ENCODE peak calls at places on chromosome 21, in five cellular contexts. Y is tibial nerve, V is brain microvascular endothelial cell, M is hepatocyte, Z is uterus. O is an unnamed sample.

GRCh38 chr21:21216013-21216412 is 217.8 kb downstream of the NCAM2 start:
- DNase-seq in M (no peak), Y (no peak), V (no peak), Z (no peak), O (no peak)

GRCh38 chr21:22209304-22209700 is 1211.1 kb downstream of the NCAM2 start:
- DNase-seq in Y (no peak), M (no peak), V (no peak), Z (no peak), O (no peak)

GRCh38 chr21:29172282-29172681 is 41.8 kb downstream of the MAP3K7CL start:
- DNase-seq in Z (no peak), M (no peak), V (no peak), Y (no peak), O (no peak)

GRCh38 chr21:41967708-41968107 is 13.9 kb upstream of the C2CD2 start:
- DNase-seq in M (no peak), V (no peak), Y (no peak), Z (peak), O (no peak)

GRCh38 chr21:43369124-43369523 is 57.8 kb downstream of the SIK1 start:
- DNase-seq in Z (no peak), V (peak), Y (no peak), M (peak), O (peak)

GRCh38 chr21:43193651-43194302 is 25.0 kb downstream of the CRYAA start:
- DNase-seq in Y (peak), Z (no peak), M (peak), V (peak), O (no peak)

GRCh38 chr21:43012596-43012995 is 38.2 kb downstream of the PKNOX1 start:
- DNase-seq in M (no peak), Y (no peak), Z (no peak), V (no peak), O (no peak)

GRCh38 chr21:16535100-16535418 is 805.3 kb downstream of the USP25 start:
- DNase-seq in Y (peak), M (no peak), V (no peak), Z (peak), O (peak)

GRCh38 chr21:35044770-35045538 is 4.1 kb downstream of the RUNX1 start:
- DNase-seq in Y (no peak), M (no peak), Z (no peak), V (no peak), O (no peak)

GRCh38 chr21:27713159-27714109 is 746.5 kb upstream of the ADAMTS5 start:
- DNase-seq in V (no peak), Z (no peak), M (no peak), Y (no peak), O (no peak)

GRCh38 chr21:37257526-37257966 is 9.6 kb downstream of the VPS26C start:
- DNase-seq in Y (no peak), M (no peak), V (peak), Z (no peak), O (peak)

GRCh38 chr21:43195131-43196021 is 26.6 kb downstream of the CRYAA start:
- DNase-seq in Y (peak), Z (no peak), V (peak), M (peak), O (no peak)

GRCh38 chr21:36624105-36624504 is 74.8 kb upstream of the SIM2 start:
- DNase-seq in Z (no peak), Y (no peak), M (no peak), V (no peak), O (no peak)

GRCh38 chr21:23394458-23394857 is 2212.8 kb downstream of the MRPL39 start:
- DNase-seq in M (no peak), Z (no peak), V (no peak), Y (no peak), O (peak)

GRCh38 chr21:15742694-15743093 is 12.9 kb downstream of the USP25 start:
- DNase-seq in Z (no peak), V (no peak), Y (no peak), M (no peak), O (no peak)

GRCh38 chr21:41883582-41883981 is 4.4 kb upstream of the PRDM15 start:
- DNase-seq in M (no peak), V (no peak), Z (no peak), Y (no peak), O (no peak)

GRCh38 chr21:17050646-17051045 is 462.2 kb upstream of the CXADR start:
- DNase-seq in Z (no peak), Y (no peak), M (no peak), V (no peak), O (no peak)

GRCh38 chr21:35046880-35047229 is 2.2 kb downstream of the RUNX1 start:
- DNase-seq in Y (no peak), M (no peak), Z (no peak), V (peak), O (no peak)

GRCh38 chr21:15686506-15686905 is 43.3 kb upstream of the USP25 start:
- DNase-seq in M (no peak), Y (no peak), V (no peak), Z (no peak), O (no peak)

GRCh38 chr21:36887983-36888382 is 78.5 kb downstream of the HLCS start:
- DNase-seq in V (no peak), M (no peak), Y (no peak), Z (no peak), O (peak)

GRCh38 chr21:35843911-35844667 is 216.2 kb downstream of the SETD4 start:
- DNase-seq in Z (no peak), M (no peak), Y (no peak), V (no peak), O (no peak)

GRCh38 chr21:18959817-18960216 is 556.2 kb upstream of the TMPRSS15 start:
- DNase-seq in V (no peak), Y (no peak), Z (no peak), M (no peak), O (no peak)

GRCh38 chr21:33394260-33394659 is 9.0 kb upstream of the IFNGR2 start:
- DNase-seq in Y (no peak), Z (no peak), V (no peak), M (no peak), O (no peak)

GRCh38 chr21:43188712-43189151 is 19.9 kb downstream of the CRYAA start:
- DNase-seq in V (no peak), M (no peak), Z (no peak), Y (peak), O (no peak)

GRCh38 chr21:31894441-31894840 is 21.6 kb downstream of the HUNK start:
- DNase-seq in V (no peak), Y (no peak), M (no peak), Z (no peak), O (no peak)

GRCh38 chr21:36428789-36429671 is 43.8 kb downstream of the CHAF1B start:
- DNase-seq in V (no peak), Z (no peak), M (no peak), Y (no peak), O (no peak)

GRCh38 chr21:36132691-36133090 is 2.2 kb upstream of the CBR3 start:
- DNase-seq in V (no peak), Z (peak), Y (no peak), M (no peak), O (no peak)

GRCh38 chr21:42777757-42778344 is 101.5 kb downstream of the WDR4 start:
- DNase-seq in Z (no peak), Y (no peak), M (no peak), V (no peak), O (no peak)

GRCh38 chr21:33011462-33011861 is 14.3 kb upstream of the OLIG2 start:
- DNase-seq in Y (no peak), M (peak), Z (no peak), V (peak), O (no peak)

GRCh38 chr21:42741056-42741455 is 87.6 kb downstream of the PDE9A start:
- DNase-seq in M (no peak), Y (no peak), Z (no peak), V (no peak), O (no peak)

GRCh38 chr21:35896060-35896459 is 164.3 kb downstream of the SETD4 start:
- DNase-seq in Y (no peak), V (no peak), M (no peak), Z (no peak), O (no peak)

GRCh38 chr21:35616090-35616489 is 444.2 kb downstream of the SETD4 start:
- DNase-seq in V (peak), M (no peak), Y (no peak), Z (no peak), O (peak)

GRCh38 chr21:37153193-37153934 is 80.3 kb downstream of the TTC3 start:
- DNase-seq in M (peak), V (no peak), Y (no peak), Z (peak), O (peak)

GRCh38 chr21:17989780-17990179 is 170.6 kb upstream of the C21orf91 start:
- DNase-seq in M (no peak), V (no peak), Z (no peak), Y (no peak), O (no peak)

GRCh38 chr21:16408280-16408669 is 678.5 kb downstream of the USP25 start:
- DNase-seq in M (no peak), Z (no peak), Y (no peak), V (no peak), O (peak)

DNA sequence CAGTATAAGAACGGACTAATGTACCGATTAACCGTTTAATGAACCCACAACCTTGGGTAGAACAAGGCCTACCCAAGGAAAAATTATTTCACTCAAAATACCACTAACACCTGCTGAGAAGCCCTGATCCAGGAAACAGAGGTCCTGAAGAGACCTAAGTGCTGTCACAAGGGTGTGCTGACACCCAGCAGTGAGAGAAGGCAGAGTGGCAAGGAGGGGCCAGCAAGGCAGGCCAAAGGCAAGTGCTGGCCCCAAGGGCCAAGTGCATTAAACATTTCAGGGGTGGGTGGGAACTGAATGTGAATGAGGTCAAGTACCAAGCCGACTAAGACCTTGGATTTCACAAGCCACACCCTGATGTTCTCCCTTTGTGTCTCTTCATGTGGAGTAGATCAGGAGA is 9.0 kb downstream of the UBE2G2 start:
- DNase-seq in M (no peak), Y (no peak), V (no peak), Z (no peak), O (no peak)
- H3K27ac ChIP-seq in M (peak), Y (no peak), V (no peak), Z (no peak), O (peak)

DNA sequence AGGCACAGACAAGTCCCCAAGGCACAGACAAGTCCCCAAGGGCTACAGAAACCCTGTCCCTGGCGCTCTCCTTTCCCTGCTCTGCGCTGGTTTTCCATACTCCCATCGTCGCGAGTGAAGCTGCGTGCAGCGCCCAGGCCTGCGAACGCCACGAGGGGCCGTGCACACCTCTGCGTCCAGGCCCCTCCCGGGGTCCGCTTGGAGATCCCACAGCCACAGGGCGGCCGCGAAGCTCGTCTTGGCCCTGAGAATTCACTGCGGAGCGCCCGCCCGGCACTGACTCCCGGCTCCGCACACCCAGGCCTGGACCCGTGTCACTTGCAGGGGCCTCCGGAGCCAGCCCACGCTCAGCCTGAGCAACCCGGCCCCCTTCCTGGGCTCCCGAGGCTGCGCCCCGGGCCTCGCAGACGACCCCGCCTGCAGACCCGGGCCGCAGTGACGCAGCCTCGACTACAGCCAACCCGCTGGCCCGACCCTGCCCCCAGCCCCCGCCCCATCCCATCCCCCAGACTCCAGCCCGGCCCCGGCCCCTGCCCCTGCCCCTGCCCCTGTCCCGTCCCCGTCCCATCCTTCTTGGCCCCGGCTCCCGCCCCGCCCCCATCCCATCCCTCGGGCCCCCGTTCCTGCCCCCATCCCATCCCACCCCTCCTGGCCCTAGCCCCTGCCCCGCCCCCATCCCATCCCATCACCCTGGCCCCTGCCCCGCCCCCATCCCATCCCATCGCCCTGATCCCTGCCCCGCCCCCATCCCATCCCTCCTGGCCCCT is 841 bp downstream of the POFUT2 start:
- DNase-seq in M (peak), Y (peak), V (no peak), Z (no peak), O (no peak)
- TF ChIP-seq CTCF in M (no peak), Y (no peak), V (peak), Z (no peak), O (no peak)

GRCh38 chr21:38929137-38929536 is 123.4 kb downstream of the ETS2 start:
- DNase-seq in Z (no peak), V (no peak), M (no peak), Y (no peak), O (no peak)

GRCh38 chr21:38922474-38922873 is 116.7 kb downstream of the ETS2 start:
- DNase-seq in M (no peak), Z (no peak), V (no peak), Y (no peak), O (no peak)

GRCh38 chr21:38927776-38928175 is 122.0 kb downstream of the ETS2 start:
- DNase-seq in M (no peak), Z (no peak), Y (no peak), V (no peak), O (no peak)

GRCh38 chr21:38924954-38925353 is 119.2 kb downstream of the ETS2 start:
- DNase-seq in Y (no peak), M (no peak), Z (no peak), V (no peak), O (no peak)

GRCh38 chr21:38925923-38926322 is 120.2 kb downstream of the ETS2 start:
- DNase-seq in M (peak), Y (no peak), V (peak), Z (peak), O (no peak)
- H3K27ac ChIP-seq in M (peak), Y (peak), V (no peak), Z (peak), O (no peak)

GRCh38 chr21:25036775-25037174 is 570.5 kb downstream of the MRPL39 start:
- DNase-seq in Z (no peak), M (no peak), Y (no peak), V (no peak), O (no peak)

GRCh38 chr21:25039461-25040380 is 567.6 kb downstream of the MRPL39 start:
- DNase-seq in M (no peak), Z (no peak), Y (no peak), V (no peak), O (peak)
- TF ChIP-seq CTCF in M (peak), Z (no peak), Y (peak), V (peak), O (peak)

DNA sequence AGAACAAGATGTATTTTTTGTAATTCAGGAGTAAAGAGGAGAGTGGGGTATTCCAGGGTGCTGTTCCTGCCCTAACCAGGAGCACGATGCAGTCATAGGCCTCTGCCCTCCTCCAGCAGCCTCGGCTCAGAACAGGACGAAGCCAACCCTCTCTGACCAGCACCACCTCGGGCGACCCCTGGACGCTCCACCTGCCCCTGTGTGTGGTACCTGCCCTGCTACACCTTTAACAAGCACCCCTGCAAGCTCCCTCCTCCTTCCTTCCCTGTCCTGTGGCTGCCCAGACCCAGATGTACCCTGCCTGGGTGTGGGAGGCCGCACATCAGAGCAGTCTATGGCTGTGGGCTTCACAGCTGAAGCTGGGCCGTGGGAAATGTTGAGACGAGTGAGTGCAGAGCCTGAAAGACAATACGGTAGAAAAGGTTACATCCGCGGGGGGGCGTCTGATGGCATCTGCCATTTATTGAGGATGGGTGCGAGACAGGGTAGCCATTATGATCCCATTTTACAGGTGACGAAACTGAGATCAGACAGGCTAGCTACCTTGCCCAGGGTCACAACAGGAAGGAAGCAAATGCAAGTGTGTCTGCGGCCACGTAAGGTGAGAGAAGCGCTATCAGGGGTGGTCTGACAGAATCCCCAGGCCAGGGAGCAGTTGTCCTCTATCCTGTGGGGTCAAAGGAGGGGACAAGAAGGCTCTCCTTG is 4.6 kb downstream of the ERG start:
- DNase-seq in Z (no peak), V (no peak), Y (no peak), M (no peak), O (no peak)
- H3K27ac ChIP-seq in Z (peak), V (no peak), Y (peak), M (no peak), O (no peak)